ENCODE peak calls at places on chromosomes 1 and 21, in five cellular contexts. A, N, Y, H and W are unnamed samples.

GRCh38 chr1:172966844-172967540 is 83.7 kb downstream of the TNFSF18 start:
- DNase-seq in A (peak), N (no peak), Y (no peak), H (no peak), W (no peak)

GRCh38 chr1:113286156-113286555 is 104.2 kb upstream of the MAGI3 start:
- DNase-seq in A (no peak), N (no peak), Y (no peak), H (no peak), W (no peak)

GRCh38 chr1:47441450-47442106 is 3.7 kb downstream of the FOXD2 start:
- DNase-seq in A (no peak), N (no peak), Y (no peak), H (no peak), W (no peak)

GRCh38 chr21:42352433-42353095 is 1.8 kb upstream of the TFF2 start:
- DNase-seq in A (peak), N (no peak), Y (no peak), H (no peak), W (peak)

GRCh38 chr1:37734629-37735591 is 30.0 kb downstream of the EPHA10 start:
- DNase-seq in A (no peak), N (no peak), Y (no peak), H (no peak), W (no peak)

GRCh38 chr1:88175631-88176226 is 508.3 kb upstream of the PKN2 start:
- DNase-seq in A (peak), N (no peak), Y (peak), H (no peak), W (peak)

GRCh38 chr1:192067360-192067759 is 90.9 kb upstream of the RGS18 start:
- DNase-seq in A (no peak), N (no peak), Y (no peak), H (no peak), W (no peak)

GRCh38 chr1:107357381-107357780 is 216.5 kb downstream of the NTNG1 start:
- DNase-seq in A (no peak), N (no peak), Y (no peak), H (no peak), W (no peak)

GRCh38 chr1:162228586-162228985 is 148.1 kb downstream of the SPATA46 start:
- DNase-seq in A (no peak), N (no peak), Y (no peak), H (no peak), W (no peak)

GRCh38 chr1:35894183-35894582 is 11.2 kb downstream of the AGO1 start:
- DNase-seq in A (peak), N (no peak), Y (no peak), H (no peak), W (peak)

GRCh38 chr21:25550352-25550751 is 56.9 kb downstream of the MRPL39 start:
- DNase-seq in A (no peak), N (no peak), Y (no peak), H (no peak), W (no peak)

GRCh38 chr1:205813755-205814058 is 709 bp upstream of the SLC41A1 start:
- DNase-seq in A (no peak), N (peak), Y (no peak), H (peak), W (no peak)

GRCh38 chr1:22249928-22250680 is 107.2 kb upstream of the WNT4 start:
- DNase-seq in A (no peak), N (no peak), Y (no peak), H (no peak), W (no peak)

GRCh38 chr1:39919545-39919944 is 17.8 kb upstream of the MYCL start:
- DNase-seq in A (peak), N (peak), Y (no peak), H (peak), W (no peak)

GRCh38 chr21:43961382-43961909 is 50.7 kb upstream of the TRAPPC10 start:
- DNase-seq in A (no peak), N (no peak), Y (no peak), H (no peak), W (no peak)

GRCh38 chr1:183735069-183735860 is 69.7 kb upstream of the RGL1 start:
- DNase-seq in A (peak), N (no peak), Y (no peak), H (no peak), W (no peak)

GRCh38 chr1:43286115-43286514 is 734 bp upstream of the C1orf210 start:
- DNase-seq in A (no peak), N (no peak), Y (no peak), H (no peak), W (no peak)

GRCh38 chr1:182629674-182630073 is 25.5 kb upstream of the RGS16 start:
- DNase-seq in A (no peak), N (peak), Y (no peak), H (no peak), W (no peak)

GRCh38 chr21:32712641-32713040 is 15.2 kb downstream of the SYNJ1 start:
- DNase-seq in A (no peak), N (no peak), Y (no peak), H (no peak), W (no peak)

GRCh38 chr1:228272831-228273571 is 65.2 kb downstream of the OBSCN start:
- DNase-seq in A (no peak), N (no peak), Y (no peak), H (no peak), W (peak)

GRCh38 chr1:76687324-76688018 is 179.8 kb upstream of the ST6GALNAC5 start:
- DNase-seq in A (no peak), N (no peak), Y (no peak), H (no peak), W (no peak)